ENCODE peak calls at places on chromosomes 1 and 21, in seven cellular contexts. H is HepG2, D is K562, O is GM12878, F is T47D, B is SK-N-SH, R is H1. Y is an unnamed sample.

GRCh38 chr1:248825136-248825535 is 579 bp downstream of the SH3BP5L start:
- DNase-seq in H (no peak), D (no peak), O (no peak), F (no peak), B (no peak), R (no peak), Y (no peak)

GRCh38 chr1:27575861-27576331 is 28.0 kb downstream of the AHDC1 start:
- DNase-seq in H (peak; percentile 40), D (peak; percentile 39), O (no peak), F (peak; percentile 71), B (peak; percentile 83), R (peak; percentile 85), Y (no peak)

GRCh38 chr1:157115851-157116734 is 16.5 kb upstream of the ETV3L start:
- DNase-seq in H (no peak), D (no peak), O (no peak), F (no peak), B (no peak), R (peak; percentile 44), Y (no peak)

GRCh38 chr1:57422271-57423134 is 1.4 kb downstream of the DAB1 start:
- DNase-seq in H (no peak), D (no peak), O (no peak), F (no peak), B (peak; percentile 73), R (peak; percentile 70), Y (no peak)

GRCh38 chr1:109299087-109299983 is 7.5 kb downstream of the MYBPHL start:
- DNase-seq in H (peak; percentile 98), D (peak; percentile 38), O (no peak), F (no peak), B (peak; percentile 35), R (no peak), Y (no peak)

GRCh38 chr1:83547903-83548302 is 451.0 kb downstream of the TTLL7 start:
- DNase-seq in H (no peak), D (no peak), O (no peak), F (no peak), B (no peak), R (no peak), Y (no peak)

GRCh38 chr1:151193304-151193703 is 3.3 kb upstream of the VPS72 start:
- DNase-seq in H (no peak), D (no peak), O (no peak), F (no peak), B (no peak), R (no peak), Y (no peak)

GRCh38 chr1:21931171-21932093 is 5.7 kb downstream of the HSPG2 start:
- DNase-seq in H (peak; percentile 91), D (no peak), O (no peak), F (peak; percentile 38), B (no peak), R (no peak), Y (peak; percentile 43)

GRCh38 chr1:53276902-53277281 is 38.6 kb upstream of the MAGOH start:
- DNase-seq in H (no peak), D (no peak), O (no peak), F (no peak), B (no peak), R (no peak), Y (no peak)

GRCh38 chr1:204842892-204843291 is 27.8 kb upstream of the NFASC start:
- DNase-seq in H (no peak), D (no peak), O (no peak), F (no peak), B (no peak), R (no peak), Y (no peak)

GRCh38 chr1:12709696-12710095 is 6.2 kb upstream of the AADACL3 start:
- DNase-seq in H (no peak), D (no peak), O (no peak), F (no peak), B (no peak), R (no peak), Y (no peak)

GRCh38 chr1:183106166-183106565 is 79.9 kb upstream of the LAMC2 start:
- DNase-seq in H (no peak), D (no peak), O (no peak), F (no peak), B (no peak), R (no peak), Y (no peak)

GRCh38 chr1:12152106-12152891 is 14.5 kb upstream of the TNFRSF1B start:
- DNase-seq in H (no peak), D (no peak), O (peak; percentile 98), F (no peak), B (no peak), R (no peak), Y (no peak)

GRCh38 chr21:19704832-19705231 is 1293.4 kb upstream of the NCAM2 start:
- DNase-seq in H (no peak), D (no peak), O (no peak), F (no peak), B (no peak), R (no peak), Y (no peak)

GRCh38 chr1:234244482-234244881 is 128.8 kb upstream of the COA6 start:
- DNase-seq in H (no peak), D (no peak), O (peak; percentile 40), F (no peak), B (no peak), R (no peak), Y (no peak)

GRCh38 chr1:116314305-116314919 is 58.6 kb upstream of the ATP1A1 start:
- DNase-seq in H (peak; percentile 71), D (no peak), O (no peak), F (no peak), B (no peak), R (no peak), Y (no peak)

GRCh38 chr1:180586671-180587155 is 27.9 kb downstream of the OVAAL start:
- DNase-seq in H (peak; percentile 85), D (peak; percentile 73), O (no peak), F (no peak), B (no peak), R (no peak), Y (no peak)

GRCh38 chr1:9852410-9853301 is 28.9 kb upstream of the CLSTN1 start:
- DNase-seq in H (no peak), D (no peak), O (no peak), F (no peak), B (peak; percentile 68), R (no peak), Y (no peak)

GRCh38 chr21:26732442-26733221 is 112.6 kb downstream of the ADAMTS1 start:
- DNase-seq in H (peak; percentile 6), D (peak; percentile 12), O (no peak), F (no peak), B (peak; percentile 14), R (peak; percentile 80), Y (no peak)

GRCh38 chr1:81738902-81739301 is 61.8 kb upstream of the ADGRL2 start:
- DNase-seq in H (no peak), D (no peak), O (no peak), F (no peak), B (no peak), R (no peak), Y (no peak)

GRCh38 chr1:28233264-28233606 is 406 bp upstream of the DNAJC8 start:
- DNase-seq in H (no peak), D (no peak), O (no peak), F (no peak), B (no peak), R (no peak), Y (no peak)

GRCh38 chr1:192491804-192492554 is 83.6 kb upstream of the RGS1 start:
- DNase-seq in H (no peak), D (no peak), O (no peak), F (no peak), B (no peak), R (no peak), Y (no peak)

GRCh38 chr1:232334246-232334645 is 295.7 kb downstream of the SIPA1L2 start:
- DNase-seq in H (no peak), D (no peak), O (no peak), F (no peak), B (no peak), R (no peak), Y (no peak)

GRCh38 chr1:72892461-72892860 is 610.1 kb upstream of the NEGR1 start:
- DNase-seq in H (no peak), D (no peak), O (no peak), F (no peak), B (no peak), R (no peak), Y (no peak)

GRCh38 chr1:171736204-171736603 is 5.7 kb downstream of the VAMP4 start:
- DNase-seq in H (no peak), D (no peak), O (no peak), F (no peak), B (no peak), R (no peak), Y (no peak)

GRCh38 chr21:46064870-46065214 is 33.1 kb upstream of the COL6A2 start:
- DNase-seq in H (no peak), D (no peak), O (no peak), F (no peak), B (no peak), R (no peak), Y (no peak)

GRCh38 chr1:246203180-246203579 is 303.9 kb downstream of the SMYD3 start:
- DNase-seq in H (no peak), D (no peak), O (no peak), F (no peak), B (no peak), R (no peak), Y (no peak)

GRCh38 chr1:46246548-46247432 is 773 bp upstream of the RAD54L start:
- DNase-seq in H (no peak), D (peak; percentile 78), O (no peak), F (no peak), B (peak; percentile 75), R (peak; percentile 87), Y (no peak)
- TF ChIP-seq JUND in H (no peak), D (peak; percentile 59), O (no peak), F (no peak), B (no peak), R (no peak), Y (no peak)

GRCh38 chr1:32055426-32055825 is 17.3 kb upstream of the TMEM39B start:
- DNase-seq in H (no peak), D (no peak), O (no peak), F (no peak), B (no peak), R (no peak), Y (no peak)
- TF ChIP-seq JUND in H (no peak), D (no peak), O (no peak), F (no peak), B (no peak), R (no peak), Y (no peak)

GRCh38 chr1:201676061-201676644 is 137.2 kb downstream of the NAV1 start:
- DNase-seq in H (no peak), D (peak; percentile 28), O (no peak), F (no peak), B (no peak), R (no peak), Y (no peak)
- TF ChIP-seq JUND in H (no peak), D (no peak), O (no peak), F (no peak), B (no peak), R (no peak), Y (no peak)

DNA sequence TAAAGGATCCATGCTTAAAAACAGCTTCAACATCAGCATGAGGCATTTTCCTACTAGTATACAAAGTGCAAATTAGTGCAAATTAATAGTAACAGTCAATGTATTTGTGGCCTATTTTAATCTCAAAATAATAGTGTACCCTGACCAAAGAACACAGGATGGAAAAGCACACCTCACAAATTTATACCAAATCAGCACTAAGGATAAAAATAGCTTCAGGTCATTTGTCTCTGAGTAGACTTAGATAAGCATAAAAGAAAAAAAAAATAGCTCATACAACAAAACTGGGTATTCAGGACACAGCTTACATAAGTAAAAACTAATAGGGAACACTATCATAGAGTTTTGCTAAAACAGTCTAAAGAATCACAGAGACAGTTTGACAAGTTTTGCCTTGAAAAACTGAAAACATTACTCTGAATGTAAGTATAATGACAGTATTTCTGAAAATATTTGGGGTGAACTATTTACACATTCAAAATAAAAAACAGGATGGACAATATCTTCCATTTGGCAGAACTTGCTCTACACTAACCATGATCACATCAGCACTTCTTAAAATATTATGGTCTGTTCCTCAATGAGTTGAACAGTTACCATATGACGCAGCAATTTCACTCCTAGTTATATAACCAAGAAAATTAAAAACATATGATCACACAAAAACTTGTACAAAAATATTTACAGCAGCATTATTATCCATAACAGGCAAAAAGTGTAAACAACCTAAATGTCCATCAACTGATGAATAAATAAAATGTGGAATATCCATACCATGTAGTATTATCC is 46.3 kb downstream of the RNF115 start:
- DNase-seq in H (no peak), D (no peak), O (no peak), F (no peak), B (no peak), R (no peak), Y (no peak)
- TF ChIP-seq JUND in H (no peak), D (no peak), O (no peak), F (no peak), B (no peak), R (no peak), Y (no peak)